ENCODE peak calls at places on chromosomes 12 and 14, in six cellular contexts. N is PC-9, F is choroid plexus epithelial cell, Z is tibial artery, R is left ventricle myocardium inferior, J is K562. M is an unnamed sample.

GRCh38 chr14:104897286-104898194 is 27.1 kb upstream of the PLD4 start:
- DNase-seq in F (no peak), N (no peak), Z (peak; percentile 65), J (no peak), R (no peak), M (no peak)

GRCh38 chr12:102096855-102097254 is 23.1 kb downstream of the NUP37 start:
- DNase-seq in Z (no peak), F (no peak), N (no peak), R (no peak), J (no peak), M (no peak)

GRCh38 chr14:43729149-43729548 is 777.9 kb downstream of the FSCB start:
- DNase-seq in F (no peak), R (no peak), Z (no peak), N (no peak), J (no peak), M (peak; percentile 0)

GRCh38 chr12:12506541-12506940 is 56.1 kb downstream of the DUSP16 start:
- DNase-seq in N (no peak), Z (no peak), R (no peak), F (peak; percentile 76), J (no peak), M (no peak)

GRCh38 chr12:62730649-62731377 is 204.1 kb downstream of the PPM1H start:
- DNase-seq in N (peak; percentile 60), Z (no peak), R (no peak), J (no peak), F (peak; percentile 73), M (peak; percentile 46)

GRCh38 chr14:86510503-86510902 is 980.6 kb downstream of the FLRT2 start:
- DNase-seq in F (no peak), N (no peak), R (no peak), J (no peak), Z (no peak), M (no peak)

GRCh38 chr12:17609152-17609551 is 480.8 kb downstream of the RERGL start:
- DNase-seq in N (no peak), F (no peak), J (no peak), R (no peak), Z (no peak), M (no peak)

GRCh38 chr14:103015426-103015825 is 41.9 kb downstream of the CDC42BPB start:
- DNase-seq in F (no peak), R (no peak), Z (no peak), J (no peak), N (no peak), M (no peak)

GRCh38 chr12:45727994-45728624 is 1.4 kb upstream of the ARID2 start:
- DNase-seq in N (peak; percentile 52), Z (no peak), J (no peak), F (no peak), R (no peak), M (no peak)

GRCh38 chr14:55301722-55302121 is 30.5 kb downstream of the FBXO34 start:
- DNase-seq in N (no peak), J (peak; percentile 24), Z (no peak), F (peak; percentile 70), R (no peak), M (peak; percentile 74)

GRCh38 chr12:101862245-101862644 is 15.1 kb upstream of the DRAM1 start:
- DNase-seq in Z (no peak), J (no peak), N (peak; percentile 51), F (peak; percentile 39), R (no peak), M (peak; percentile 45)

GRCh38 chr12:63078911-63079310 is 72.1 kb downstream of the AVPR1A start:
- DNase-seq in F (no peak), Z (no peak), J (no peak), N (no peak), R (no peak), M (no peak)

GRCh38 chr14:92280554-92281262 is 42.3 kb upstream of the SLC24A4 start:
- DNase-seq in N (no peak), J (no peak), F (peak; percentile 55), R (no peak), Z (no peak), M (no peak)

GRCh38 chr14:81618695-81619094 is 85.0 kb upstream of the SEL1L start:
- DNase-seq in Z (no peak), F (no peak), N (no peak), R (no peak), J (no peak), M (no peak)

GRCh38 chr14:64682173-64682710 is 22.0 kb upstream of the PLEKHG3 start:
- DNase-seq in R (peak; percentile 64), F (peak; percentile 65), J (no peak), N (no peak), Z (peak; percentile 96), M (peak; percentile 83)

GRCh38 chr12:109999983-110000505 is 814 bp downstream of the ANKRD13A start:
- DNase-seq in J (no peak), F (peak; percentile 49), N (no peak), Z (peak; percentile 80), R (no peak), M (peak; percentile 46)

GRCh38 chr12:132152921-132153321 is 8.7 kb downstream of the NOC4L start:
- DNase-seq in R (peak; percentile 9), N (no peak), Z (peak; percentile 64), J (no peak), F (no peak), M (no peak)

GRCh38 chr12:99658950-99659349 is 11.4 kb downstream of the GARIN6 start:
- DNase-seq in J (no peak), F (peak; percentile 6), Z (no peak), N (no peak), R (no peak), M (peak; percentile 2)

GRCh38 chr14:77120771-77121743 is 20.5 kb downstream of the ZDHHC22 start:
- DNase-seq in Z (no peak), J (no peak), N (no peak), F (no peak), R (no peak), M (no peak)

GRCh38 chr12:114779203-114779602 is 95.2 kb upstream of the TBX3 start:
- DNase-seq in R (no peak), Z (no peak), F (no peak), N (no peak), J (no peak), M (no peak)

GRCh38 chr14:32933623-32933942 is 5.1 kb upstream of the NPAS3 start:
- DNase-seq in Z (no peak), J (no peak), N (no peak), R (no peak), F (peak; percentile 69), M (no peak)

GRCh38 chr14:32932302-32932920 is 6.3 kb upstream of the NPAS3 start:
- DNase-seq in R (no peak), N (no peak), Z (no peak), J (no peak), F (no peak), M (no peak)

GRCh38 chr14:32932921-32933622 is 5.6 kb upstream of the NPAS3 start:
- DNase-seq in F (no peak), Z (peak; percentile 67), N (no peak), J (no peak), R (peak; percentile 27), M (no peak)

GRCh38 chr14:32934891-32935633 is 3.6 kb upstream of the NPAS3 start:
- DNase-seq in J (no peak), Z (no peak), F (peak; percentile 9), R (no peak), N (no peak), M (no peak)

DNA sequence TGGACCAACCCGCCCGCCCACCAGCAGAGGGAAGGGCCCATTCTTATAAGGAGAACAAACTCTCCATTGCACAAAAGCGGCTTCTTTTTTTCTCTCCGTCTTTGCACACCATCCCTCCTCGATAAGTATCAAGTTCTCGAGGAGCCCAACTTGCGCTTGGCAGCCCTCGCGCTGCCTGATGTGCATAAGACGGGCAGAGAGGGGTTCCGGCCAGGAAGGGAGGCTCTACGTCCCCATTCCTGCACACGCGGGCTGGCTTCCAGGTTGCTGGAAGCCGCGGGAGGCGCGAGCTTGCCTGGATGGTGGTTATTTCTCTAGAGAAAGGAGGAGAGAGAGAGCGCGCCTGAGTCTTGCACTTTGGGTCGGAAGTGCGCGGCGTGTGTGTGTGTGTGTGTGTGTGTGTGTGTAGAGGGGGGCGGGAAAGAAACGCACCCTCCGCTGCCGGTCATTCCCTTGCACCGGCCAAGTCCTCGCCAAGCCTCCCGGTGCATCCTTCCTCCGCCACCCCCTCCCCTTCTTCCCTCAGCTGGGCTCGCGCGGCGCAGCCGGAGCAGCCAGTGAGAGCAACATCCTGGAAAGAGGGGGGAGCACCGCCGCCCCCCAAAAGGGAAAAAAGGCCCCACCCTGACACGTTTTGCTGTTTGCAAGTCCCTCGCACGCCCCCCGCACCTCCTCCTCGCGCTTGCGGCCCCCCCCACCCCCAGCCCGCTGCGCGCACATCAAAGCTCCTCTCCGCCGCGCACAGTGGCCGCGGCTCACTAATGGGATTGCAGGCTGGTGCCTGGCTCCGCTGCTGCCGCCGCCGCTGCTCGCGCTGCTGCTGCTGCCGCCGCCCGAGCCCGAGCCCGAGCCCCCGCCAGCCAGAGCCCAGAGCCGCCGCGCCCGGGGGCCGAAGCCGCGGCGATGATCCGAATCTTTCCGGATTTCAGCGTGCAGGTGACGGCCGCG is 4.5 kb upstream of the NPAS3 start:
- DNase-seq in J (no peak), Z (no peak), F (peak; percentile 35), N (no peak), R (no peak), M (no peak)
- H3K4me3 ChIP-seq in J (no peak overlapping the region), Z (peak overlapping the region; percentile 49), F (peak overlapping the region; percentile 49), N (peak overlapping the region; percentile 52), R (peak overlapping the region; percentile 70), M (no peak overlapping the region)

GRCh38 chr12:104958009-104958945 is at the start of gene SLC41A2:
- DNase-seq in J (peak; percentile 87), Z (peak; percentile 91), F (peak; percentile 94), N (peak; percentile 90), R (peak; percentile 63), M (peak; percentile 76)
- TF ChIP-seq CTCF in J (peak; percentile 29), Z (peak; percentile 8), F (peak; percentile 10), N (peak; percentile 34), R (peak; percentile 49), M (peak; percentile 27)

GRCh38 chr12:108635997-108636808 is 2.5 kb upstream of the SELPLG start:
- DNase-seq in J (no peak), R (no peak), F (no peak), N (no peak), Z (peak; percentile 49), M (no peak)

GRCh38 chr12:108637222-108637621 is 3.5 kb upstream of the SELPLG start:
- DNase-seq in R (no peak), J (no peak), N (no peak), F (no peak), Z (peak; percentile 24), M (no peak)

GRCh38 chr12:108638997-108639822 is 5.5 kb upstream of the SELPLG start:
- DNase-seq in Z (no peak), F (no peak), N (no peak), J (no peak), R (no peak), M (no peak)

GRCh38 chr12:108638141-108638823 is 4.6 kb upstream of the SELPLG start:
- DNase-seq in R (no peak), F (no peak), N (no peak), Z (peak; percentile 81), J (no peak), M (no peak)

DNA sequence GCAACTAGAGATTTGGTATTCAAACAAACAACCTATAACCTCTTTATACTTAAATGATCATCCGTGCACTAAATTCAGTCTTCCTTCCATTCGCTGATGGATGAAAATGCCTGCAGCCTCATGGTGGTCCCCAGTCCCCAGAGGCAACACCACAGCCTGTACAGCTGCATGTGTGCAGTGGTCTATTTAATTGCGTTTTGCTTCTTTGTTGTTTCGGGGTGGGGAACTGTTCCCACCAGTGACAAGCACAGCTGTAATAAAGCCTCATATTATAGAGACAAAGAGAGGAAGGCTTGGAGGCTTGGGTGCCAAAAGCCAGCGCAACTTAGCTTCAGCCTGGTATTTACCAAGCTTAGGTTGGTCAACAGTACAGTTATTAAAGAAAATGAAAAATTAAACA is 3.9 kb upstream of the SELPLG start:
- DNase-seq in R (no peak), N (no peak), F (no peak), Z (no peak), J (no peak), M (no peak)
- H3K4me3 ChIP-seq in R (no peak overlapping the region), N (no peak overlapping the region), F (no peak overlapping the region), Z (no peak overlapping the region), J (no peak overlapping the region), M (no peak overlapping the region)

GRCh38 chr12:3300833-3301401 is 190.1 kb upstream of the PRMT8 start:
- DNase-seq in Z (no peak), J (no peak), N (no peak), F (no peak), R (no peak), M (no peak)
- TF ChIP-seq CTCF in Z (no peak), J (no peak), N (peak; percentile 28), F (no peak), R (no peak), M (no peak)